ENCODE peak calls at places on chromosomes 1 and 21, in four cellular contexts. L is left lung, J is cardiac fibroblast, Z is HFF-Myc. P is an unnamed sample.
A peak's percentile ranks its signal among the peaks of the same experiment; 100 is the strongest.

GRCh38 chr1:244290386-244290785 is 161.3 kb downstream of the ADSS2 start:
- DNase-seq in L (no peak), J (no peak), Z (no peak), P (no peak)

GRCh38 chr1:16053781-16054502 is 10.4 kb downstream of the CLCNKB start:
- DNase-seq in J (no peak), Z (no peak), L (no peak), P (no peak)

GRCh38 chr1:210692796-210693195 is 364.1 kb downstream of the HHAT start:
- DNase-seq in Z (no peak), L (no peak), J (no peak), P (no peak)

GRCh38 chr1:211468595-211468994 is 23.4 kb downstream of the RD3 start:
- DNase-seq in Z (peak; percentile 16), L (no peak), J (peak; percentile 25), P (no peak)

GRCh38 chr21:43884861-43885370 is 19.9 kb downstream of the AGPAT3 start:
- DNase-seq in J (no peak), L (no peak), Z (no peak), P (no peak)

GRCh38 chr1:45863117-45863670 is 59.8 kb downstream of the MAST2 start:
- DNase-seq in L (no peak), Z (no peak), J (peak; percentile 15), P (no peak)

GRCh38 chr21:41956926-41957729 is 3.3 kb upstream of the C2CD2 start:
- DNase-seq in Z (no peak), J (peak; percentile 61), L (no peak), P (peak; percentile 59)

GRCh38 chr1:186404454-186405051 is 28.9 kb downstream of the ODR4 start:
- DNase-seq in J (peak; percentile 91), Z (peak; percentile 67), L (no peak), P (peak; percentile 17)

GRCh38 chr1:46289134-46289494 is 14.3 kb downstream of the LRRC41 start:
- DNase-seq in J (no peak), L (no peak), Z (no peak), P (no peak)

GRCh38 chr1:117828206-117828605 is 101.2 kb downstream of the GDAP2 start:
- DNase-seq in Z (no peak), L (peak; percentile 60), J (peak; percentile 93), P (no peak)

GRCh38 chr1:159854693-159855192 is 7.7 kb downstream of the VSIG8 start:
- DNase-seq in Z (no peak), L (peak; percentile 96), J (peak; percentile 92), P (no peak)

GRCh38 chr21:42655797-42656770 is 2.7 kb downstream of the PDE9A start:
- DNase-seq in J (no peak), Z (no peak), L (peak; percentile 57), P (no peak)

GRCh38 chr1:86447198-86447790 is 21.4 kb upstream of the CLCA1 start:
- DNase-seq in L (no peak), Z (no peak), J (no peak), P (no peak)

DNA sequence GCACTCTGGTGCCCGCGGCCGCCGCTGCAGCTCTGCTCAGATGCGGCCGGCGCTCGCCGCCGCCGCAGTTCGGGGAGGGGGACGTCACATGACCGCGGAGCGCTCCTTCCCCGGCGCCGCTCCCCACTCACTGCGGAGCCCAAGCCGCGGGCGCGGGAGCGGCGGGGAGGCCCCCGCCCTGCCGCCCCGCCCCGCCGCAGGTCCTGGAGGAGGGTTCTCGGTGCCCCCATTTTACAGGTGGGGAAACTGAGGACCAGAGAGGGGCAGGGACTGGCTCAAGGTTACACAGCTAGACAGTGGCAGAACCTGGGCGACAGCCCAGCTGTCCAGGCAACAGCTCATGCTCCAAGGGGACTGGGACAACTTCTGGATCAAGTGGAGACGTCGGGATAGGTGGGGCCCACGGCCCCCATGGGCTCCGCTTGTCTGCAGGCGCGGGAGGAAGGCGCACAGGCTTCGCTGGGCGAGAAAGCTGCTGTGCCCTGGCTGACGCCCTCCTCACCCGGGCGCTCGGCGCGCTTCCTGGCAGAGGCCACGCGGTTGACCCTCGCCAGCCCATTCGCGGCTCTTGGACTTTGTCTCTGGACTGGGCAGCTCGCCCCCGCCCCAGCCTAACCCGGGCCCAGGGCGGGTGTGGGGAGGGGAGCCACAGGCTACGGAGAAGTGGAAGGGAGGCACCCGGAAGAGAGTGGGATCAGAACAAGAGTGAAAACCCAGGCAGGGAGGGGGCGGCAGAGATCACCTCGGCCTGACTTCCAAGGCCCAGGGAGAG is at the start of gene RAP1GAP:
- DNase-seq in Z (no peak), J (peak; percentile 33), L (no peak), P (no peak)
- H3K4me3 ChIP-seq in Z (no peak within 1 kb of the TSS), J (peak within 1 kb of the TSS; percentile 34), L (peak within 1 kb of the TSS; percentile 24), P (peak within 1 kb of the TSS; percentile 12)

GRCh38 chr1:17627239-17628052 is 87.9 kb downstream of the ARHGEF10L start:
- DNase-seq in L (no peak), Z (no peak), J (no peak), P (no peak)

GRCh38 chr1:17630048-17630830 is 90.7 kb downstream of the ARHGEF10L start:
- DNase-seq in Z (no peak), J (peak; percentile 74), L (no peak), P (no peak)

GRCh38 chr1:17632106-17632505 is 92.6 kb downstream of the ARHGEF10L start:
- DNase-seq in L (no peak), J (no peak), Z (no peak), P (no peak)

GRCh38 chr1:17631410-17631809 is 91.9 kb downstream of the ARHGEF10L start:
- DNase-seq in L (no peak), J (no peak), Z (no peak), P (no peak)

DNA sequence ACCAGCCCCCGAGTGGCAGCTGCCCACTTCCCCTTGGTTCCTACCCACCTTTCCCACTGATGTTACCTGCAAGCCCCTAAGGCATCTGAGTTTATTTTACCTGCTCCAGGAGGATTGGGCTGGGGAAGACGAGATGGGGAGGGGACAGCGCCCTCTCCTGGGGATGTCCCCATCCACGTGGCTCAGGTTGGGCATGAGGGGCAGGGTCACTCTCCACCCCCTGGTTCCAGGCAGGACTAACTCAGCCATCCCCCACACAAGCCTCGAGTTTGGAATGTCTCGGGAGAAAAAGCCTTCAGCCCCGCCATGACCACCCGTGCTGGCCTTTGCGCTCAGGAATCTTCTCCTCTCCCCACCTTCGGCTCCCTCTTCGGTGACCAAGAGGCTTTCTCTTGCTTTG is 90.0 kb downstream of the ARHGEF10L start:
- DNase-seq in Z (no peak), J (no peak), L (no peak), P (no peak)
- TF ChIP-seq CTCF in Z (peak; percentile 40), J (no peak), L (no peak), P (peak; percentile 41)

DNA sequence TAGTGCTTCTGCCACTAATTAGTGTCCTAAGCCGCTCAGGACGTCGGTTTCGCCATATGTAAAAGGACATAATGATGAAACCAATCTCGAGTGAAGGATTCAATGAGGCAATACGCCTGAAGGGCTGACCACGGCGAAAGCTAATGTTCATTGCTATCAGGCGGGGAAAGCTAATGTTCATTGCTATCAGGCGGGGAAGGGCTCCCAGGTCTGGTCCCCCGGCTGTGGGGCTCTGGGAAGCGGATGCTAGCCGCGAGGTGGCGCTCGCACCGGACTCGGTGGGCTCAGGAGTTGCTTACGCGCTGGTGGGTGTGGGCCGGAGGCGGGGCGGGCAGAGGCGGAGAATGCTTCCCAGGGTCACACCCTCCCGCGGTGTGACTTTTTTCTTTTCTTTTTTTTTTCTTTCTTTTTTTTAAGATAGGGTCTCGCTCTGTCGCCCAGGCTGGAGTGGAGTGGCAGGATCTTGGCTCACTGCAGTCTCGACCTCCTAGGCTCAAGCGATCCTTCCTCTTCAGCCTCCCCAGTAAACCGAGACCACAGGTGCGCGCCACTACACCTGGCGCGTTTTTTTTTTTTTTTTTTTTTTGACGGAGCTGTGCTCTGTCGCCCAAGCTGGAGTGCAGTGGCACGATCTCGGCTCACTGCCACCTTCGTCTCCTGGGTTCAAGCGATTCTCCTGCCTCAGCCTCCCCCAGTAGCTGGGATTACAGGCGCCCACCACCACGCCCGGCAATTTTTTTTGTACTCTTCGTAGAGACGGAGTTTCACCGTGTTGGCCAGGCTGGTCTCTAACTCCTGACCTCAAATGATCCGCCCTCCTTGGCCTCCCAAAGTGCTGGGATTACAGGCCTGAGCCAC is 1.1 kb upstream of the PEAR1 start:
- DNase-seq in Z (no peak), L (peak; percentile 97), J (peak; percentile 95), P (no peak)
- H3K4me3 ChIP-seq in Z (no peak overlapping the region), L (peak overlapping the region; percentile 15), J (peak overlapping the region; percentile 22), P (peak overlapping the region; percentile 30)

DNA sequence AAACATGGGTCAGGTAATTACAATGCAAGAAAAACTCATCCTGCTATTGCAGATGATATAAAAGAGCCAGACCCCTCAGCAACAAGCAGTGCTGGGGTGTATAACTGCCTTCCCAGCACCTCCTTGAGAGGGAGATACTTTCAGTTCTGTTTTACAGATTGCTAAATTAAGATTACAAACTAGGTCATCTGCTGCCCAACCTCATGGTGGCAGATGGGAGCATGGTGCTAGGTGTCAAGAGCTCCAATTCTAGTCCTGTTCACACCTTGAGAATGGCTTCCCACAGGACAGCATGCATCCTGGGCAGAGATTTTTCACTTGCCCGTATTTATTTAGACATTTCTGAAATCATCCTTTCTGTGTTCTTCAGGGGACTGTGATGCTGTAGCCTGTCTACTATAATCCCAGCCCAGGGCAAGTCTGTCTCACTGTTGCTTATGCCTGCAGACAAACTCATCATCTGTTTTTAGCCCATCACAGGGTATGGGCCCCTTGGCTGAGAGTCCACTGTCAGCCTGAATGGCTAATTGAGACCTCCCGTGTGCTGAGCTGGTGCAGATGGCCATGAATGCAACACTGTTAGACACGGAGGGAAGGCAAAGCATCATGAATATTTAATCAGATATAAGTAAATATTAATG is 40.2 kb upstream of the PBX1 start:
- DNase-seq in L (no peak), Z (no peak), J (no peak), P (no peak)
- TF ChIP-seq CTCF in L (no peak), Z (no peak), J (no peak), P (no peak)